ENCODE peak calls at places on chromosomes 6 and 20, in ten cellular contexts. V is astrocyte; N is AG08395; I is hepatic stellate cell; F is left ventricle myocardium inferior; C is ELF-1; E is activated T-cell treated with anti-CD3 and anti-CD28 coated beads for 48 hours; K is AG10803; A is activated CD4-positive, CD25-positive, alpha-beta regulatory T cell; Q is naive thymus-derived CD4-positive, alpha-beta T cell. W is an unnamed sample.

GRCh38 chr20:24734139-24734538 is 214.9 kb upstream of the CST7 start:
- DNase-seq in V (no peak), N (no peak), I (no peak), F (no peak), C (no peak), E (no peak), K (no peak), A (no peak), Q (no peak), W (no peak)

GRCh38 chr6:9405369-9405768 is 970.0 kb upstream of the SLC35B3 start:
- DNase-seq in V (peak), N (peak), I (no peak), F (no peak), C (no peak), E (no peak), K (peak), A (no peak), Q (no peak), W (peak)

GRCh38 chr6:43667245-43668150 is 20.1 kb downstream of the MRPS18A start:
- DNase-seq in V (peak), N (peak), I (peak), F (peak), C (peak), E (peak), K (peak), A (peak), Q (peak), W (peak)

GRCh38 chr6:74068945-74069570 is 373.1 kb downstream of the CD109 start:
- DNase-seq in V (peak), N (peak), I (no peak), F (no peak), C (no peak), E (no peak), K (peak), A (no peak), Q (no peak), W (no peak)

GRCh38 chr20:36875702-36876472 is at the start of gene TLDC2:
- DNase-seq in V (no peak), N (no peak), I (no peak), F (no peak), C (no peak), E (no peak), K (no peak), A (no peak), Q (no peak), W (no peak)

GRCh38 chr6:37516076-37516919 is 16.6 kb upstream of the CCDC167 start:
- DNase-seq in V (no peak), N (no peak), I (no peak), F (peak), C (peak), E (peak), K (no peak), A (peak), Q (peak), W (no peak)

GRCh38 chr6:75207211-75207984 is 1.5 kb upstream of the COL12A1 start:
- DNase-seq in V (peak), N (no peak), I (no peak), F (no peak), C (peak), E (no peak), K (peak), A (no peak), Q (no peak), W (no peak)

GRCh38 chr20:37850724-37851123 is 52.2 kb upstream of the VSTM2L start:
- DNase-seq in V (no peak), N (no peak), I (no peak), F (no peak), C (no peak), E (no peak), K (no peak), A (no peak), Q (no peak), W (no peak)

GRCh38 chr6:93420163-93420806 is 926 bp upstream of the EPHA7 start:
- DNase-seq in V (no peak), N (no peak), I (no peak), F (no peak), C (no peak), E (no peak), K (no peak), A (no peak), Q (no peak), W (no peak)

GRCh38 chr6:156781882-156782631 is 4.9 kb downstream of the ARID1B start:
- DNase-seq in V (no peak), N (no peak), I (no peak), F (no peak), C (no peak), E (no peak), K (no peak), A (no peak), Q (no peak), W (no peak)